ENCODE peak calls at places on chromosomes 12 and 14, in five cellular contexts. T is neural progenitor cell, M is GM23248, P is fibroblast of lung, O is DND-41. W is an unnamed sample. For H3K79me2, the result is how much of the 10 kb centered on the place peaks cover.

GRCh38 chr12:26648066-26648465 is 184.9 kb downstream of the ITPR2 start:
- DNase-seq in T (no peak), M (no peak), P (no peak), O (no peak), W (peak)

GRCh38 chr12:58465418-58465817 is 454.9 kb downstream of the LRIG3 start:
- DNase-seq in T (no peak), M (peak), P (no peak), O (no peak), W (no peak)

GRCh38 chr14:71348817-71349216 is 441.6 kb downstream of the PCNX1 start:
- DNase-seq in T (no peak), M (no peak), P (no peak), O (no peak), W (no peak)

GRCh38 chr14:74401504-74402241 is 24.3 kb downstream of the SYNDIG1L start:
- DNase-seq in T (peak), M (peak), P (no peak), O (peak), W (no peak)

GRCh38 chr12:26642361-26642760 is 190.6 kb downstream of the ITPR2 start:
- DNase-seq in T (no peak), M (peak), P (peak), O (no peak), W (no peak)

GRCh38 chr14:66476964-66477363 is 9.2 kb upstream of the CCDC196 start:
- DNase-seq in T (no peak), M (peak), P (peak), O (no peak), W (peak)

GRCh38 chr12:44158746-44159145 is 322.9 kb downstream of the TMEM117 start:
- DNase-seq in T (no peak), M (no peak), P (no peak), O (no peak), W (no peak)

GRCh38 chr12:116179384-116179783 is 98.1 kb downstream of the MED13L start:
- DNase-seq in T (no peak), M (no peak), P (no peak), O (no peak), W (no peak)

GRCh38 chr12:121000530-121000929 is 15.8 kb downstream of the C12orf43 start:
- DNase-seq in T (no peak), M (no peak), P (no peak), O (peak), W (no peak)

GRCh38 chr12:113609692-113610469 is 138.2 kb upstream of the LHX5 start:
- DNase-seq in T (peak), M (no peak), P (no peak), O (no peak), W (no peak)

GRCh38 chr14:105143451-105144230 is 24.9 kb downstream of the JAG2 start:
- DNase-seq in T (no peak), M (no peak), P (no peak), O (no peak), W (no peak)

GRCh38 chr12:98751580-98752115 is 106.6 kb downstream of the APAF1 start:
- DNase-seq in T (no peak), M (no peak), P (no peak), O (no peak), W (no peak)

GRCh38 chr14:58151264-58151700 is 731 bp downstream of the ARMH4 start:
- DNase-seq in T (no peak), M (no peak), P (no peak), O (no peak), W (peak)

GRCh38 chr12:124715121-124715990 is 147.9 kb upstream of the NCOR2 start:
- DNase-seq in T (no peak), M (peak), P (peak), O (no peak), W (no peak)

GRCh38 chr12:6163554-6164060 is 36.6 kb upstream of the CD9 start:
- DNase-seq in T (no peak), M (no peak), P (no peak), O (no peak), W (no peak)

GRCh38 chr12:17866802-17867201 is 223.2 kb downstream of the RERGL start:
- DNase-seq in T (no peak), M (no peak), P (no peak), O (no peak), W (no peak)

GRCh38 chr12:79692860-79693605 is 2.3 kb upstream of the PAWR start:
- DNase-seq in T (no peak), M (peak), P (peak), O (no peak), W (no peak)

GRCh38 chr12:91381309-91381804 is 198.7 kb upstream of the DCN start:
- DNase-seq in T (peak), M (peak), P (peak), O (no peak), W (peak)

GRCh38 chr12:15722951-15723350 is 66.2 kb downstream of the EPS8 start:
- DNase-seq in T (no peak), M (no peak), P (no peak), O (no peak), W (no peak)

GRCh38 chr12:15717940-15718567 is 71.1 kb downstream of the EPS8 start:
- DNase-seq in T (no peak), M (no peak), P (no peak), O (no peak), W (peak)

GRCh38 chr12:15720299-15720698 is 68.9 kb downstream of the EPS8 start:
- DNase-seq in T (no peak), M (peak), P (no peak), O (no peak), W (no peak)

GRCh38 chr12:15719230-15719629 is 70.0 kb downstream of the EPS8 start:
- DNase-seq in T (no peak), M (peak), P (no peak), O (no peak), W (peak)

DNA sequence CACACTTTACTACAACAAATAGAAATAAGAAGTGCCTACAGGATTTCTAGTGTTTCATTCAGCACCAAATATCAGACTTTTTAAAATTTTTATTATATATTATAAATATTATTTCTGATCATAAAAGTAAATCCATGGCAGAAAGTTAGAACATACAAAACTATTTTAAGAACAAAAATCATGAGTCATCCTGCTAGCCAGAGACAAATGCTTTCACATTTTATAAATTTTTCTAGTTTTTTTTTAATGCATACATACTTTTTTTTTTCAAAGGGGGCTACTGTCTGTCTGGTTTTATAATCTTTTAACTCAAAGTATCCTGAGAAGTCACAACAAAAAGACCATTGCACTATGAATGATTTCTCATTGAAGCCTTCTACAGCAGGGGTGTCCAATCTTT is 67.5 kb downstream of the EPS8 start:
- DNase-seq in T (no peak), M (peak), P (peak), O (no peak), W (no peak)
- H3K9ac ChIP-seq in T (no peak), M (peak), P (no peak), O (no peak), W (no peak)

GRCh38 chr14:96808619-96809405 is 11.6 kb downstream of the VRK1 start:
- DNase-seq in T (no peak), M (no peak), P (no peak), O (no peak), W (no peak)

GRCh38 chr14:96804821-96805374 is 7.7 kb downstream of the VRK1 start:
- DNase-seq in T (no peak), M (no peak), P (peak), O (no peak), W (no peak)

GRCh38 chr14:96803958-96804357 is 6.8 kb downstream of the VRK1 start:
- DNase-seq in T (no peak), M (no peak), P (peak), O (no peak), W (peak)

GRCh38 chr14:96805906-96806305 is 8.7 kb downstream of the VRK1 start:
- DNase-seq in T (no peak), M (no peak), P (no peak), O (no peak), W (no peak)

DNA sequence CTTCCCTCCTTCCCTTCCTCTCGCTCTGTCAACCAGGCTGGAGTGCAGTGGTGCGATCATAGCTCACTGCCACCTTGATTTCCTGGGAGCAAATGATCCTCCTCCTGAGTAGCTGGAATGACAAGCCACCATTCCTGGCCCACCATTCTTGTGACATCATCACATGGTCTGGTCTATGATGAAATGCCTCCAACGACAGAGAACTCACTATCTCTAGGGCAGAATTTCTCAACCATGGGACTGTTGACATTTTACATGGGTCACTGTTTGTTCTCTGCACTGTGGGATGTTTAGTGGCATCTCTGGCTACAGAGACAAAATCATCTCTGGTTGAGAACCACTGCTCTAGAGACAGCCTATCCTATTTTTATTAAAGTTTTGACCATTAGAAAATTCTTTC is 9.7 kb downstream of the VRK1 start:
- DNase-seq in T (no peak), M (no peak), P (peak), O (no peak), W (no peak)
- H3K79me2 ChIP-seq in T (half or more), M (half or more), P (half or more), O (half or more), W (half or more)

DNA sequence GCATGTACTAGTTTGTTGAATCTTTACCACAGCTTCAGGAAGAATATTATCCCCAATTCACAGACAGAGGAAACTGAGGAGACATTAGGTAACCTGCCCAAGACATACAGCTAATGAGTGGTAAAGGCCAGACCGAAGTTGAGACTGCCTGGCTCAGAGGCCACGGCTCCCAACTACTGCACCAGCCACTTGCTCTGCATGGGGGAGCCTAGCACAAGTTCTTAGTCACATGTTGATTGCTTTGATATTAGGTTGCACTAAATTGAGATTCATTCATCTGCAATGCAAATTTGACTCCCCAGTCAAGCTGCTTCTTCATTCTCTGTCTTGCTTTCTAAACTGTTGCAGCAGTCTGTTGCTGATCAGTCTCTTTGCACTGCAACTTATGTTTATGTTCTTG is 26.0 kb upstream of the POLR3B start:
- DNase-seq in T (no peak), M (no peak), P (no peak), O (no peak), W (no peak)
- H3K9ac ChIP-seq in T (no peak), M (no peak), P (no peak), O (no peak), W (no peak)

GRCh38 chr12:12734561-12735071 is 17.4 kb downstream of the CDKN1B start:
- DNase-seq in T (no peak), M (no peak), P (no peak), O (no peak), W (no peak)

GRCh38 chr12:12734054-12734453 is 16.9 kb downstream of the CDKN1B start:
- DNase-seq in T (no peak), M (no peak), P (peak), O (no peak), W (no peak)

GRCh38 chr12:12733118-12733517 is 15.9 kb downstream of the CDKN1B start:
- DNase-seq in T (no peak), M (no peak), P (no peak), O (no peak), W (no peak)

GRCh38 chr12:12731785-12732184 is 14.6 kb downstream of the CDKN1B start:
- DNase-seq in T (no peak), M (no peak), P (no peak), O (no peak), W (no peak)

DNA sequence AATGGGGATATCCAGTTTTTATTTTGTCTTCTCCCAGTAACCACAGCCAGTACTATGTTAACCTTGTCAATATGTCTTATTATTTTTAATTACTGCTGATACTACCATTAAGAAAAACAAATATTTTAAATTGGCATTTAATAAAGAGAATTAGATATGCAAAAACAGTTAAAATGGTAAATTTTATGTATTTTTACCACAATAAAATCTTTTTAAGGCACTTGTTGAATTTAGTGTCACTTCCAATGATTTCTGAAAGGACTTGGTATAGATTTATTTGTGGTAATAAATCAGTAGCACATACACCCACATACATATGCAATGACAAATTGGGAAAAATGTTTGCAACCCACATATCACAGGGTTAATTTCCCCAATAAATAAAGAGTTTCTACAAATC is 14.0 kb downstream of the CDKN1B start:
- DNase-seq in T (no peak), M (no peak), P (no peak), O (no peak), W (no peak)
- H3K79me2 ChIP-seq in T (under half), M (half or more), P (half or more), O (half or more), W (half or more)

GRCh38 chr12:4991801-4992200 is 51.9 kb upstream of the KCNA5 start:
- DNase-seq in T (no peak), M (no peak), P (no peak), O (no peak), W (no peak)
- H3K9ac ChIP-seq in T (no peak), M (no peak), P (no peak), O (no peak), W (no peak)

GRCh38 chr12:104463371-104463770 is 6.6 kb downstream of the CHST11 start:
- DNase-seq in T (no peak), M (no peak), P (no peak), O (no peak), W (no peak)

GRCh38 chr12:104460973-104461693 is 4.4 kb downstream of the CHST11 start:
- DNase-seq in T (no peak), M (no peak), P (no peak), O (peak), W (peak)

GRCh38 chr12:104460041-104460757 is 3.5 kb downstream of the CHST11 start:
- DNase-seq in T (no peak), M (no peak), P (no peak), O (peak), W (no peak)

GRCh38 chr12:104462931-104463339 is 6.2 kb downstream of the CHST11 start:
- DNase-seq in T (no peak), M (no peak), P (no peak), O (no peak), W (peak)

GRCh38 chr12:104462325-104462724 is 5.6 kb downstream of the CHST11 start:
- DNase-seq in T (no peak), M (no peak), P (no peak), O (no peak), W (no peak)
- H3K79me2 ChIP-seq in T (half or more), M (half or more), P (under half), O (half or more), W (half or more)

DNA sequence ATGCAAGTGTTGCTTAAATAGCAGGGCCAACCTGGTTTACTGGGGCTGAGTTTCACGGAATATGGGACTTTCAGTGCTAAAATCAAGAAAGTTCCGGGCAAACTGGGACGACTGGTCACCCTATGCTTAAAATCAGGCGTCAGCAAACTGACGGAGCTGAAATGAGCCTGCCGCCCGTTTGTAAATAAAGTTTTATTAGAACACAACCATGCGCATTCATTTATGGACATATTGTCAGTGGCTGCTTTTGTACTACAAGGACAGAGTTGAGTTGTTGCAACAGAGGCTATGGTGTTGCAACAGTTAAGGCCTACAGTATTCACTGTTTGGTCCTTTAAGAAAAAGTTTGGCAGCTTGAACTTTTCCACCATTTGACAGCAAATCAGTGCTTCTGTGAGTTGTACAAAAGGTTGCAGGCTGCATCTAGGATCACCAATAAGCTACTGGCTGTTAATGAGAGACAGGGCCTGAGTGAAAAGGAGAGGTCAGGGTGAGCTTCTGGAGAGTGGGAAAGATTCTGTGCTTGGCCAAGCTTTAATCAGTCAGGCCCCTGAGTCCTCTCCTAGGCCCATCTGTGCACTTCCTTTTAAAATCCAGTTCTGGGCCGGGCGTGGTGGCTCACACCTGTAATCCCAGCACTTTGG is 13.3 kb downstream of the SELPLG start:
- DNase-seq in T (no peak), M (peak), P (peak), O (no peak), W (no peak)
- H3K9ac ChIP-seq in T (no peak), M (no peak), P (no peak), O (no peak), W (no peak)

DNA sequence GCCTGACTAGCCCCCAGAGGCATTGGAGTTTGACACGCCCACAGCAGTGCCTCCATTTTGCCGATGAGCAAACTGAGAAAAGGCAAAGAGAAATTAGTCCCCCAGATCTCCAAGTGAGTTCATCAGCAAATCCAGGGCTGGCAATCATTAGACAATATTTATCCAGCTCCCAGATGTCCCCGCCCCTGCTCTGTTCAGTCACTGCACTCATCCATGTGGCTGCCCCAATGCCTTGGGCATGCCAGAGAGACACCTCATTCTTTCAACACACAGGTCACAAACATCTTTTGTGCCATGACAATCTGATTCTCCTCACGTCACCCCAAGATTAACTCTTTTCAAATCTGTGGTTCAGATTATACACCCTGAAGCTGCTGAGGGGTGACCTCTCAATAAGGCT is 43.5 kb downstream of the DPF3 start:
- DNase-seq in T (no peak), M (peak), P (no peak), O (no peak), W (no peak)
- H3K79me2 ChIP-seq in T (under half), M (half or more), P (under half), O (under half), W (under half)

GRCh38 chr14:24272442-24272841 is 1.0 kb upstream of the RABGGTA start:
- DNase-seq in T (no peak), M (no peak), P (no peak), O (no peak), W (no peak)
- H3K9ac ChIP-seq in T (no peak), M (no peak), P (no peak), O (peak), W (no peak)

W was measured in endothelial cell of umbilical vein.